ENCODE peak calls at places on chromosomes 2 and 18, in nine cellular contexts. One of them, this sample, is unnamed.

GRCh38 chr2:102304711-102305591 is 6.4 kb upstream of the IL1RL1 start:
- DNase-seq in adrenal gland: no peak
- DNase-seq in breast epithelium: no peak
- DNase-seq in A549: no peak
- DNase-seq in heart left ventricle: no peak
- DNase-seq in IMR-90: no peak
- DNase-seq in transverse colon: no peak
- DNase-seq in gastrocnemius medialis: no peak
- DNase-seq in erythroblast: peak
- DNase-seq in this sample: no peak

GRCh38 chr2:8440029-8440778 is 241.7 kb upstream of the ID2 start:
- DNase-seq in adrenal gland: peak
- DNase-seq in breast epithelium: no peak
- DNase-seq in A549: no peak
- DNase-seq in heart left ventricle: no peak
- DNase-seq in IMR-90: no peak
- DNase-seq in transverse colon: no peak
- DNase-seq in gastrocnemius medialis: no peak
- DNase-seq in erythroblast: no peak
- DNase-seq in this sample: no peak

GRCh38 chr18:9025104-9025838 is 77.2 kb upstream of the NDUFV2 start:
- DNase-seq in adrenal gland: no peak
- DNase-seq in breast epithelium: no peak
- DNase-seq in A549: peak
- DNase-seq in heart left ventricle: no peak
- DNase-seq in IMR-90: peak
- DNase-seq in transverse colon: no peak
- DNase-seq in gastrocnemius medialis: no peak
- DNase-seq in erythroblast: peak
- DNase-seq in this sample: peak

GRCh38 chr18:40489301-40489700 is 1465.7 kb upstream of the PIK3C3 start:
- DNase-seq in adrenal gland: no peak
- DNase-seq in breast epithelium: no peak
- DNase-seq in A549: no peak
- DNase-seq in heart left ventricle: no peak
- DNase-seq in IMR-90: no peak
- DNase-seq in transverse colon: no peak
- DNase-seq in gastrocnemius medialis: no peak
- DNase-seq in erythroblast: no peak
- DNase-seq in this sample: no peak

GRCh38 chr2:157264099-157264498 is 6.6 kb downstream of the GALNT5 start:
- DNase-seq in adrenal gland: no peak
- DNase-seq in breast epithelium: no peak
- DNase-seq in A549: no peak
- DNase-seq in heart left ventricle: no peak
- DNase-seq in IMR-90: peak
- DNase-seq in transverse colon: no peak
- DNase-seq in gastrocnemius medialis: no peak
- DNase-seq in erythroblast: peak
- DNase-seq in this sample: no peak

GRCh38 chr2:9914384-9915065 is 37.0 kb upstream of the GRHL1 start:
- DNase-seq in adrenal gland: peak
- DNase-seq in breast epithelium: no peak
- DNase-seq in A549: peak
- DNase-seq in heart left ventricle: no peak
- DNase-seq in IMR-90: peak
- DNase-seq in transverse colon: peak
- DNase-seq in gastrocnemius medialis: peak
- DNase-seq in erythroblast: no peak
- DNase-seq in this sample: no peak

GRCh38 chr2:170152421-170152820 is 25.5 kb upstream of the MYO3B start:
- DNase-seq in adrenal gland: no peak
- DNase-seq in breast epithelium: no peak
- DNase-seq in A549: no peak
- DNase-seq in heart left ventricle: no peak
- DNase-seq in IMR-90: no peak
- DNase-seq in transverse colon: no peak
- DNase-seq in gastrocnemius medialis: no peak
- DNase-seq in erythroblast: no peak
- DNase-seq in this sample: no peak

GRCh38 chr2:218963597-218963996 is 4.1 kb downstream of the CDK5R2 start:
- DNase-seq in adrenal gland: no peak
- DNase-seq in breast epithelium: no peak
- DNase-seq in A549: no peak
- DNase-seq in heart left ventricle: no peak
- DNase-seq in IMR-90: no peak
- DNase-seq in transverse colon: no peak
- DNase-seq in gastrocnemius medialis: no peak
- DNase-seq in erythroblast: no peak
- DNase-seq in this sample: no peak

GRCh38 chr2:234468503-234468902 is 28.4 kb downstream of the ARL4C start:
- DNase-seq in adrenal gland: peak
- DNase-seq in breast epithelium: peak
- DNase-seq in A549: no peak
- DNase-seq in heart left ventricle: peak
- DNase-seq in IMR-90: no peak
- DNase-seq in transverse colon: no peak
- DNase-seq in gastrocnemius medialis: no peak
- DNase-seq in erythroblast: no peak
- DNase-seq in this sample: no peak

GRCh38 chr18:37364237-37364636 is 201.4 kb downstream of the CELF4 start:
- DNase-seq in adrenal gland: peak
- DNase-seq in breast epithelium: peak
- DNase-seq in A549: no peak
- DNase-seq in heart left ventricle: peak
- DNase-seq in IMR-90: no peak
- DNase-seq in transverse colon: no peak
- DNase-seq in gastrocnemius medialis: peak
- DNase-seq in erythroblast: no peak
- DNase-seq in this sample: no peak

GRCh38 chr2:289362-290089 is 1.6 kb upstream of the ALKAL2 start:
- DNase-seq in adrenal gland: peak
- DNase-seq in breast epithelium: no peak
- DNase-seq in A549: peak
- DNase-seq in heart left ventricle: no peak
- DNase-seq in IMR-90: peak
- DNase-seq in transverse colon: peak
- DNase-seq in gastrocnemius medialis: no peak
- DNase-seq in erythroblast: no peak
- DNase-seq in this sample: no peak

GRCh38 chr2:149921911-149922616 is 334.5 kb upstream of the MMADHC start:
- DNase-seq in adrenal gland: no peak
- DNase-seq in breast epithelium: no peak
- DNase-seq in A549: no peak
- DNase-seq in heart left ventricle: no peak
- DNase-seq in IMR-90: peak
- DNase-seq in transverse colon: no peak
- DNase-seq in gastrocnemius medialis: no peak
- DNase-seq in erythroblast: no peak
- DNase-seq in this sample: no peak

GRCh38 chr2:149928026-149928425 is 340.5 kb upstream of the MMADHC start:
- DNase-seq in adrenal gland: no peak
- DNase-seq in breast epithelium: no peak
- DNase-seq in A549: no peak
- DNase-seq in heart left ventricle: no peak
- DNase-seq in IMR-90: no peak
- DNase-seq in transverse colon: no peak
- DNase-seq in gastrocnemius medialis: no peak
- DNase-seq in erythroblast: no peak
- DNase-seq in this sample: no peak

GRCh38 chr2:149926149-149926548 is 338.6 kb upstream of the MMADHC start:
- DNase-seq in adrenal gland: no peak
- DNase-seq in breast epithelium: no peak
- DNase-seq in A549: no peak
- DNase-seq in heart left ventricle: no peak
- DNase-seq in IMR-90: no peak
- DNase-seq in transverse colon: no peak
- DNase-seq in gastrocnemius medialis: no peak
- DNase-seq in erythroblast: no peak
- DNase-seq in this sample: no peak

GRCh38 chr2:149924028-149924427 is 336.5 kb upstream of the MMADHC start:
- DNase-seq in adrenal gland: no peak
- DNase-seq in breast epithelium: no peak
- DNase-seq in A549: peak
- DNase-seq in heart left ventricle: no peak
- DNase-seq in IMR-90: peak
- DNase-seq in transverse colon: no peak
- DNase-seq in gastrocnemius medialis: no peak
- DNase-seq in erythroblast: no peak
- DNase-seq in this sample: no peak

GRCh38 chr2:149924549-149925213 is 337.1 kb upstream of the MMADHC start:
- DNase-seq in adrenal gland: no peak
- DNase-seq in breast epithelium: no peak
- DNase-seq in A549: peak
- DNase-seq in heart left ventricle: no peak
- DNase-seq in IMR-90: peak
- DNase-seq in transverse colon: no peak
- DNase-seq in gastrocnemius medialis: no peak
- DNase-seq in erythroblast: no peak
- DNase-seq in this sample: no peak
- TF ChIP-seq POLR2A in adrenal gland: no peak
- TF ChIP-seq POLR2A in breast epithelium: no peak
- TF ChIP-seq POLR2A in A549: no peak
- TF ChIP-seq POLR2A in heart left ventricle: no peak
- TF ChIP-seq POLR2A in IMR-90: no peak
- TF ChIP-seq POLR2A in transverse colon: no peak
- TF ChIP-seq POLR2A in gastrocnemius medialis: no peak
- TF ChIP-seq POLR2A in erythroblast: no peak
- TF ChIP-seq POLR2A in this sample: no peak

DNA sequence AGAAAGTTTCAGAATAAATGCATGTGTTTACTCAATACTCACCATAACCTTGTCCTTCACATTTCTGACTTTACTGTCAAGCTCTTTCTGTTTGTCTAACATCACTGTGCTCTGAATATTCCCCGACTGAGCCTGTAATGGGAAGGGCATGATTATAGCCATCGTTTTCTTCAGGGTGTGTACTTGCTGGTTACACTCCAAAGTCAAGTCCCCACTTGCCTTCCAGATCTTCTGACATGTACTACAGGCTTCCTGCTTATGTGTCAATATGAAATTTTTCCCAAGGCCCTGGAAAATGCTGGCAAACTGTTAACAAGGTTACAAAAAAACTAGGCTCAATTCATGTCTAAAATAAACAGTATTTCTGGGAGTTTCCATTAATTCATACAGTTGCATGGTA is 12.9 kb downstream of the STAT1 start:
- DNase-seq in adrenal gland: no peak
- DNase-seq in breast epithelium: no peak
- DNase-seq in A549: no peak
- DNase-seq in heart left ventricle: no peak
- DNase-seq in IMR-90: no peak
- DNase-seq in transverse colon: no peak
- DNase-seq in gastrocnemius medialis: no peak
- DNase-seq in erythroblast: no peak
- DNase-seq in this sample: no peak
- TF ChIP-seq POLR2A in adrenal gland: no peak
- TF ChIP-seq POLR2A in breast epithelium: no peak
- TF ChIP-seq POLR2A in A549: no peak
- TF ChIP-seq POLR2A in heart left ventricle: no peak
- TF ChIP-seq POLR2A in IMR-90: no peak
- TF ChIP-seq POLR2A in transverse colon: no peak
- TF ChIP-seq POLR2A in gastrocnemius medialis: no peak
- TF ChIP-seq POLR2A in erythroblast: no peak
- TF ChIP-seq POLR2A in this sample: no peak

DNA sequence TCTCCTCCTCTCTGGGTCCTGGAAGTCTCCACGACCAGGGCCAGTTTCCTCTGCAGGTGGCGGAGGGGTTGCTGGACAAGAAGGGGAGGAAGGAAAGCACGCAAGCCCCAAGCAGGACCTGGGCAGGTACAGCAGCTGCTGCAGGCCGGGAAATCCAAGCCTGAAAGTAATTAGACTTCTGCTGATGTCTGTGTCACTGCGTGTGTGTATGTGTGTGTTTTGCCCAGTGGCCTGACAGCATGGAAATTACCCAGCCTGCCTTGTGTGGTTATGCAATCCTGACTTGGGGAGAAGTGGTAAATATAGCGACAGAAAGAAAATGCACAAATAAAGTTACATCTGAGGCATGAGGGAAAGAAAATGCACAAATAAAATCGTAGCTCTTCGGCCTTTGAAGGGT is 121.8 kb upstream of the ZBTB14 start:
- DNase-seq in adrenal gland: peak
- DNase-seq in breast epithelium: no peak
- DNase-seq in A549: no peak
- DNase-seq in heart left ventricle: no peak
- DNase-seq in IMR-90: peak
- DNase-seq in transverse colon: no peak
- DNase-seq in gastrocnemius medialis: no peak
- DNase-seq in erythroblast: no peak
- DNase-seq in this sample: no peak
- TF ChIP-seq POLR2A in adrenal gland: no peak
- TF ChIP-seq POLR2A in breast epithelium: no peak
- TF ChIP-seq POLR2A in A549: no peak
- TF ChIP-seq POLR2A in heart left ventricle: no peak
- TF ChIP-seq POLR2A in IMR-90: no peak
- TF ChIP-seq POLR2A in transverse colon: no peak
- TF ChIP-seq POLR2A in gastrocnemius medialis: no peak
- TF ChIP-seq POLR2A in erythroblast: no peak
- TF ChIP-seq POLR2A in this sample: no peak

GRCh38 chr2:96538487-96539214 is 2.1 kb downstream of the ARID5A start:
- DNase-seq in adrenal gland: peak
- DNase-seq in breast epithelium: peak
- DNase-seq in A549: no peak
- DNase-seq in heart left ventricle: peak
- DNase-seq in IMR-90: no peak
- DNase-seq in transverse colon: peak
- DNase-seq in gastrocnemius medialis: peak
- DNase-seq in erythroblast: no peak
- DNase-seq in this sample: peak
- TF ChIP-seq POLR2A in adrenal gland: no peak
- TF ChIP-seq POLR2A in breast epithelium: no peak
- TF ChIP-seq POLR2A in A549: no peak
- TF ChIP-seq POLR2A in heart left ventricle: no peak
- TF ChIP-seq POLR2A in IMR-90: peak
- TF ChIP-seq POLR2A in transverse colon: peak
- TF ChIP-seq POLR2A in gastrocnemius medialis: peak
- TF ChIP-seq POLR2A in erythroblast: no peak
- TF ChIP-seq POLR2A in this sample: no peak

DNA sequence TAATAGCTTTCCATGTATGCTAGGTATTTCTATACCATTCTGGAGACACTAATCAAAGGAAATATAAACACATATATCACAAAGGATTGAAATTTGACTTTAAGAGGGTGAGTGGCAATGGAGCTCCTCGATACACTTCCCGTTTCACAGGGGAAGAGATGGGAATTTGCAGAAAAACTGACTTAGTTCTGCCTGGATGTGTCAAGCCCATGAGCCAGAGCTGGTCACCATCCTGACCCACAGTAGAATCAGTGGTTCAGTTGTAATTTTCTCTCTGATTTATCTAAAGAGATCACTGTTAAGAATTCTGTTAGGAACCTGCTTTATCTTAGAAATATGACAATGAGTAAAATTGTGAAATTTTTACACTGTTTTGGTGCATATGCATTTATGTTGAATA is 34.2 kb downstream of the PLCL1 start:
- DNase-seq in adrenal gland: no peak
- DNase-seq in breast epithelium: no peak
- DNase-seq in A549: no peak
- DNase-seq in heart left ventricle: no peak
- DNase-seq in IMR-90: no peak
- DNase-seq in transverse colon: no peak
- DNase-seq in gastrocnemius medialis: no peak
- DNase-seq in erythroblast: no peak
- DNase-seq in this sample: no peak
- TF ChIP-seq POLR2A in adrenal gland: no peak
- TF ChIP-seq POLR2A in breast epithelium: no peak
- TF ChIP-seq POLR2A in A549: no peak
- TF ChIP-seq POLR2A in heart left ventricle: no peak
- TF ChIP-seq POLR2A in IMR-90: no peak
- TF ChIP-seq POLR2A in transverse colon: no peak
- TF ChIP-seq POLR2A in gastrocnemius medialis: no peak
- TF ChIP-seq POLR2A in erythroblast: no peak
- TF ChIP-seq POLR2A in this sample: no peak

This sample was measured in HepG2.